ENCODE peak calls at places on chromosomes 3 and 15, in six cellular contexts. G is NCI-H345; D is CD8-positive, alpha-beta memory T cell; X is AG04450; S is ecto neural progenitor cell; L is psoas muscle. Z is an unnamed sample.

GRCh38 chr3:11059090-11059798 is 66.7 kb downstream of the SLC6A1 start:
- DNase-seq in X (peak; percentile 43), G (peak; percentile 59), L (peak; percentile 37), S (peak; percentile 81), D (no peak), Z (peak; percentile 83)

GRCh38 chr3:150170843-150171513 is 200.3 kb upstream of the PFN2 start:
- DNase-seq in D (no peak), X (peak; percentile 21), S (no peak), G (no peak), L (no peak), Z (no peak)

GRCh38 chr15:69154026-69154425 is 6.4 kb upstream of the GLCE start:
- DNase-seq in G (no peak), X (no peak), D (no peak), L (no peak), S (no peak), Z (no peak)

GRCh38 chr15:73802336-73803105 is 49.4 kb upstream of the INSYN1 start:
- DNase-seq in X (no peak), D (no peak), G (no peak), S (no peak), L (peak; percentile 35), Z (no peak)

GRCh38 chr3:195188530-195188917 is 82.4 kb downstream of the XXYLT1 start:
- DNase-seq in D (no peak), G (no peak), S (no peak), X (no peak), L (no peak), Z (no peak)

GRCh38 chr3:177607596-177607995 is 410.3 kb upstream of the TBL1XR1 start:
- DNase-seq in G (no peak), S (no peak), D (no peak), X (no peak), L (no peak), Z (no peak)

GRCh38 chr3:176526194-176526593 is 671.1 kb downstream of the TBL1XR1 start:
- DNase-seq in S (no peak), D (no peak), X (no peak), L (no peak), G (no peak), Z (no peak)

GRCh38 chr3:184565421-184566211 is 4.0 kb downstream of the EPHB3 start:
- DNase-seq in L (no peak), D (no peak), G (peak; percentile 45), X (peak; percentile 76), S (no peak), Z (peak; percentile 88)

GRCh38 chr3:23459915-23460546 is 256.9 kb downstream of the UBE2E2 start:
- DNase-seq in D (no peak), S (no peak), G (no peak), L (no peak), X (no peak), Z (no peak)

GRCh38 chr3:134312873-134313838 is 61.1 kb downstream of the AMOTL2 start:
- DNase-seq in S (peak; percentile 91), X (no peak), D (no peak), L (peak; percentile 84), G (no peak), Z (peak; percentile 69)

GRCh38 chr3:116141724-116142123 is 303.6 kb downstream of the LSAMP start:
- DNase-seq in G (no peak), X (no peak), L (no peak), D (no peak), S (no peak), Z (no peak)

GRCh38 chr3:15636028-15636709 is 34.6 kb downstream of the BTD start:
- DNase-seq in G (no peak), S (no peak), L (peak; percentile 32), D (peak; percentile 47), X (peak; percentile 74), Z (peak; percentile 99)

GRCh38 chr15:47885921-47886320 is 168.6 kb downstream of the SEMA6D start:
- DNase-seq in X (no peak), D (no peak), L (no peak), G (no peak), S (no peak), Z (no peak)

GRCh38 chr15:66847565-66847991 is 145.5 kb downstream of the SMAD6 start:
- DNase-seq in X (no peak), L (no peak), G (no peak), S (peak; percentile 37), D (no peak), Z (no peak)

GRCh38 chr3:140341817-140342403 is 336.0 kb upstream of the TRIM42 start:
- DNase-seq in X (no peak), L (no peak), S (no peak), D (no peak), G (peak; percentile 51), Z (no peak)

GRCh38 chr3:17973559-17973906 is 231.1 kb upstream of the TBC1D5 start:
- DNase-seq in L (no peak), D (no peak), X (no peak), G (no peak), S (no peak), Z (no peak)

GRCh38 chr3:4139462-4140140 is 163.6 kb upstream of the SETMAR start:
- DNase-seq in L (no peak), X (no peak), G (no peak), S (no peak), D (no peak), Z (no peak)

GRCh38 chr15:61228025-61228901 is 839 bp downstream of the RORA start:
- DNase-seq in S (peak; percentile 66), X (no peak), D (no peak), G (peak; percentile 11), L (no peak), Z (no peak)

GRCh38 chr3:152175576-152175883 is 93.2 kb upstream of the MBNL1 start:
- DNase-seq in L (no peak), G (no peak), S (no peak), D (no peak), X (peak; percentile 78), Z (peak; percentile 50)

GRCh38 chr15:57785039-57785438 is 78.5 kb downstream of the POLR2M start:
- DNase-seq in D (no peak), G (no peak), S (no peak), L (no peak), X (no peak), Z (no peak)

GRCh38 chr3:29527251-29527650 is 246.4 kb downstream of the RBMS3 start:
- DNase-seq in D (no peak), G (no peak), S (no peak), L (no peak), X (no peak), Z (no peak)

GRCh38 chr3:172317984-172318383 is 130.3 kb downstream of the GHSR start:
- DNase-seq in S (no peak), X (peak; percentile 84), L (peak; percentile 53), G (no peak), D (no peak), Z (peak; percentile 91)

GRCh38 chr15:74417230-74417629 is 16.5 kb downstream of the SEMA7A start:
- DNase-seq in S (no peak), D (no peak), L (no peak), X (no peak), G (no peak), Z (peak; percentile 90)

GRCh38 chr15:34010921-34011320 is 28.1 kb downstream of the AVEN start:
- DNase-seq in X (no peak), D (no peak), S (no peak), G (no peak), L (no peak), Z (no peak)

GRCh38 chr15:45395956-45396355 is 17.6 kb upstream of the GATM start:
- DNase-seq in L (no peak), S (no peak), X (no peak), D (no peak), G (no peak), Z (no peak)

GRCh38 chr3:173630849-173631248 is 233.3 kb downstream of the NLGN1 start:
- DNase-seq in X (no peak), G (no peak), D (no peak), L (no peak), S (no peak), Z (no peak)

GRCh38 chr3:191328383-191328962 is 721 bp upstream of the CCDC50 start:
- DNase-seq in L (no peak), S (no peak), X (no peak), G (peak; percentile 37), D (no peak), Z (peak; percentile 36)

GRCh38 chr15:79399591-79399990 is 32.5 kb upstream of the MINAR1 start:
- DNase-seq in S (no peak), G (no peak), X (no peak), L (no peak), D (no peak), Z (no peak)

GRCh38 chr3:150251654-150252053 is 156.4 kb upstream of the TSC22D2 start:
- DNase-seq in D (no peak), L (no peak), G (no peak), S (no peak), X (no peak), Z (peak; percentile 70)

GRCh38 chr3:114899186-114899931 is 247.7 kb downstream of the ZBTB20 start:
- DNase-seq in G (peak; percentile 90), D (no peak), X (no peak), L (no peak), S (peak; percentile 49), Z (peak; percentile 8)

GRCh38 chr3:66797916-66798560 is 200.1 kb upstream of the KBTBD8 start:
- DNase-seq in X (peak; percentile 58), D (no peak), G (peak; percentile 29), L (peak; percentile 29), S (peak; percentile 58), Z (peak; percentile 29)

GRCh38 chr3:152037953-152038352 is 164.5 kb downstream of the SUCNR1 start:
- DNase-seq in D (no peak), S (no peak), L (no peak), X (no peak), G (no peak), Z (no peak)

GRCh38 chr3:169241928-169242751 is 421.4 kb downstream of the MECOM start:
- DNase-seq in X (no peak), G (no peak), L (no peak), D (no peak), S (peak; percentile 68), Z (peak; percentile 59)

GRCh38 chr15:68278345-68279217 is 1.0 kb downstream of the FEM1B start:
- DNase-seq in D (no peak), L (no peak), S (peak; percentile 85), X (no peak), G (peak; percentile 27), Z (peak; percentile 18)

Z was measured in A172.